ENCODE peak calls at places on chromosomes 3 and 15, in seven cellular contexts. M is NCI-H510A treated with DMSO at 0.1 percent for 48 hours, L is activated B cell treated with CpG ODN at 0.5 μM for 24 hours, X is EL, W is substantia nigra, J is NCI-H1417, Q is HCEC 1CT. N is an unnamed sample.

GRCh38 chr3:60323651-60324050 is 927.6 kb downstream of the FHIT start:
- DNase-seq in M (no peak), L (no peak), X (no peak), W (no peak), J (no peak), Q (no peak), N (no peak)

GRCh38 chr3:99536555-99537314 is 101.7 kb upstream of the COL8A1 start:
- DNase-seq in M (no peak), L (no peak), X (no peak), W (no peak), J (no peak), Q (no peak), N (no peak)

GRCh38 chr15:40696228-40696627 is 1.3 kb downstream of the RAD51 start:
- DNase-seq in M (no peak), L (no peak), X (no peak), W (no peak), J (no peak), Q (no peak), N (no peak)

GRCh38 chr3:90039994-90040393 is 932.6 kb downstream of the EPHA3 start:
- DNase-seq in M (no peak), L (no peak), X (no peak), W (no peak), J (no peak), Q (no peak), N (no peak)

GRCh38 chr15:61062268-61062667 is 166.8 kb downstream of the RORA start:
- DNase-seq in M (no peak), L (no peak), X (no peak), W (no peak), J (no peak), Q (no peak), N (no peak)

GRCh38 chr3:187958432-187959003 is 195.4 kb upstream of the LPP start:
- DNase-seq in M (no peak), L (no peak), X (no peak), W (no peak), J (no peak), Q (no peak), N (no peak)

GRCh38 chr3:89698208-89698830 is 590.9 kb downstream of the EPHA3 start:
- DNase-seq in M (no peak), L (no peak), X (no peak), W (no peak), J (no peak), Q (no peak), N (no peak)

GRCh38 chr3:17964113-17964512 is 221.7 kb upstream of the TBC1D5 start:
- DNase-seq in M (no peak), L (no peak), X (no peak), W (no peak), J (no peak), Q (no peak), N (no peak)

GRCh38 chr3:15390460-15390859 is 36.9 kb downstream of the METTL6 start:
- DNase-seq in M (no peak), L (no peak), X (no peak), W (no peak), J (no peak), Q (no peak), N (peak)

GRCh38 chr3:72900048-72900447 is 12.2 kb downstream of the GXYLT2 start:
- DNase-seq in M (no peak), L (no peak), X (no peak), W (no peak), J (no peak), Q (no peak), N (no peak)

GRCh38 chr3:8970971-8971589 is 7.8 kb upstream of the RAD18 start:
- DNase-seq in M (peak), L (peak), X (peak), W (no peak), J (peak), Q (peak), N (peak)

GRCh38 chr3:33758874-33759273 is 39.6 kb upstream of the PDCD6IP start:
- DNase-seq in M (no peak), L (no peak), X (peak), W (no peak), J (no peak), Q (peak), N (no peak)

GRCh38 chr15:58889363-58889762 is 44.1 kb downstream of the SLTM start:
- DNase-seq in M (no peak), L (no peak), X (no peak), W (no peak), J (no peak), Q (no peak), N (no peak)